ENCODE peak calls at places on chromosome 11, in nine cellular contexts. One of them, this sample, is unnamed.

GRCh38 chr11:31812392-31813241 is 1.5 kb upstream of the PAX6 start:
- DNase-seq in NCI-H1092: no peak
- DNase-seq in RPMI7951: peak
- DNase-seq in coronary artery: no peak
- DNase-seq in nucleus accumbens: no peak
- DNase-seq in astrocyte of the hippocampus: peak
- DNase-seq in effector CD4-positive, alpha-beta T cell: no peak
- DNase-seq in GM04504: no peak
- DNase-seq in glomerular endothelial cell: no peak
- DNase-seq in this sample: peak

GRCh38 chr11:45665206-45665932 is at the start of gene CHST1:
- DNase-seq in NCI-H1092: peak
- DNase-seq in RPMI7951: peak
- DNase-seq in coronary artery: no peak
- DNase-seq in nucleus accumbens: peak
- DNase-seq in astrocyte of the hippocampus: peak
- DNase-seq in effector CD4-positive, alpha-beta T cell: no peak
- DNase-seq in GM04504: no peak
- DNase-seq in glomerular endothelial cell: no peak
- DNase-seq in this sample: peak

GRCh38 chr11:33869511-33870422 is 22.1 kb downstream of the LMO2 start:
- DNase-seq in NCI-H1092: peak
- DNase-seq in RPMI7951: peak
- DNase-seq in coronary artery: no peak
- DNase-seq in nucleus accumbens: no peak
- DNase-seq in astrocyte of the hippocampus: peak
- DNase-seq in effector CD4-positive, alpha-beta T cell: no peak
- DNase-seq in GM04504: no peak
- DNase-seq in glomerular endothelial cell: no peak
- DNase-seq in this sample: peak

GRCh38 chr11:62534779-62535545 is 11.6 kb downstream of the AHNAK start:
- DNase-seq in NCI-H1092: no peak
- DNase-seq in RPMI7951: no peak
- DNase-seq in coronary artery: no peak
- DNase-seq in nucleus accumbens: no peak
- DNase-seq in astrocyte of the hippocampus: no peak
- DNase-seq in effector CD4-positive, alpha-beta T cell: no peak
- DNase-seq in GM04504: no peak
- DNase-seq in glomerular endothelial cell: no peak
- DNase-seq in this sample: no peak

GRCh38 chr11:10091314-10092045 is 202.5 kb downstream of the SBF2 start:
- DNase-seq in NCI-H1092: no peak
- DNase-seq in RPMI7951: no peak
- DNase-seq in coronary artery: no peak
- DNase-seq in nucleus accumbens: no peak
- DNase-seq in astrocyte of the hippocampus: no peak
- DNase-seq in effector CD4-positive, alpha-beta T cell: no peak
- DNase-seq in GM04504: no peak
- DNase-seq in glomerular endothelial cell: no peak
- DNase-seq in this sample: no peak

GRCh38 chr11:134412508-134413333 is 679 bp upstream of the B3GAT1 start:
- DNase-seq in NCI-H1092: peak
- DNase-seq in RPMI7951: no peak
- DNase-seq in coronary artery: no peak
- DNase-seq in nucleus accumbens: peak
- DNase-seq in astrocyte of the hippocampus: peak
- DNase-seq in effector CD4-positive, alpha-beta T cell: no peak
- DNase-seq in GM04504: no peak
- DNase-seq in glomerular endothelial cell: no peak
- DNase-seq in this sample: peak

GRCh38 chr11:33323421-33323820 is 66.2 kb downstream of the HIPK3 start:
- DNase-seq in NCI-H1092: no peak
- DNase-seq in RPMI7951: no peak
- DNase-seq in coronary artery: no peak
- DNase-seq in nucleus accumbens: no peak
- DNase-seq in astrocyte of the hippocampus: no peak
- DNase-seq in effector CD4-positive, alpha-beta T cell: no peak
- DNase-seq in GM04504: no peak
- DNase-seq in glomerular endothelial cell: no peak
- DNase-seq in this sample: no peak

GRCh38 chr11:132640952-132641351 is 891.3 kb downstream of the OPCML start:
- DNase-seq in NCI-H1092: no peak
- DNase-seq in RPMI7951: no peak
- DNase-seq in coronary artery: no peak
- DNase-seq in nucleus accumbens: no peak
- DNase-seq in astrocyte of the hippocampus: no peak
- DNase-seq in effector CD4-positive, alpha-beta T cell: no peak
- DNase-seq in GM04504: no peak
- DNase-seq in glomerular endothelial cell: no peak
- DNase-seq in this sample: no peak

GRCh38 chr11:5197538-5197937 is 2.9 kb downstream of the OR51V1 start:
- DNase-seq in NCI-H1092: no peak
- DNase-seq in RPMI7951: no peak
- DNase-seq in coronary artery: no peak
- DNase-seq in nucleus accumbens: no peak
- DNase-seq in astrocyte of the hippocampus: no peak
- DNase-seq in effector CD4-positive, alpha-beta T cell: no peak
- DNase-seq in GM04504: peak
- DNase-seq in glomerular endothelial cell: no peak
- DNase-seq in this sample: no peak

GRCh38 chr11:62322524-62322923 is 14.7 kb upstream of the ASRGL1 start:
- DNase-seq in NCI-H1092: no peak
- DNase-seq in RPMI7951: no peak
- DNase-seq in coronary artery: no peak
- DNase-seq in nucleus accumbens: no peak
- DNase-seq in astrocyte of the hippocampus: no peak
- DNase-seq in effector CD4-positive, alpha-beta T cell: no peak
- DNase-seq in GM04504: no peak
- DNase-seq in glomerular endothelial cell: no peak
- DNase-seq in this sample: no peak

GRCh38 chr11:117189191-117189940 is 9.8 kb upstream of the TAGLN start:
- DNase-seq in NCI-H1092: no peak
- DNase-seq in RPMI7951: no peak
- DNase-seq in coronary artery: peak
- DNase-seq in nucleus accumbens: no peak
- DNase-seq in astrocyte of the hippocampus: no peak
- DNase-seq in effector CD4-positive, alpha-beta T cell: no peak
- DNase-seq in GM04504: no peak
- DNase-seq in glomerular endothelial cell: no peak
- DNase-seq in this sample: no peak

GRCh38 chr11:34263462-34264186 is 94.2 kb downstream of the ABTB2 start:
- DNase-seq in NCI-H1092: peak
- DNase-seq in RPMI7951: peak
- DNase-seq in coronary artery: no peak
- DNase-seq in nucleus accumbens: no peak
- DNase-seq in astrocyte of the hippocampus: peak
- DNase-seq in effector CD4-positive, alpha-beta T cell: no peak
- DNase-seq in GM04504: no peak
- DNase-seq in glomerular endothelial cell: no peak
- DNase-seq in this sample: peak

GRCh38 chr11:61626580-61627380 is 45.9 kb upstream of the SYT7 start:
- DNase-seq in NCI-H1092: no peak
- DNase-seq in RPMI7951: peak
- DNase-seq in coronary artery: no peak
- DNase-seq in nucleus accumbens: no peak
- DNase-seq in astrocyte of the hippocampus: peak
- DNase-seq in effector CD4-positive, alpha-beta T cell: no peak
- DNase-seq in GM04504: no peak
- DNase-seq in glomerular endothelial cell: no peak
- DNase-seq in this sample: peak

GRCh38 chr11:90343670-90344069 is 120.8 kb upstream of the CHORDC1 start:
- DNase-seq in NCI-H1092: no peak
- DNase-seq in RPMI7951: no peak
- DNase-seq in coronary artery: no peak
- DNase-seq in nucleus accumbens: no peak
- DNase-seq in astrocyte of the hippocampus: no peak
- DNase-seq in effector CD4-positive, alpha-beta T cell: no peak
- DNase-seq in GM04504: no peak
- DNase-seq in glomerular endothelial cell: no peak
- DNase-seq in this sample: no peak

GRCh38 chr11:69018924-69019323 is 5.9 kb upstream of the MRGPRF start:
- DNase-seq in NCI-H1092: no peak
- DNase-seq in RPMI7951: peak
- DNase-seq in coronary artery: no peak
- DNase-seq in nucleus accumbens: no peak
- DNase-seq in astrocyte of the hippocampus: peak
- DNase-seq in effector CD4-positive, alpha-beta T cell: no peak
- DNase-seq in GM04504: peak
- DNase-seq in glomerular endothelial cell: no peak
- DNase-seq in this sample: no peak

GRCh38 chr11:85961930-85962363 is 106.8 kb downstream of the CCDC83 start:
- DNase-seq in NCI-H1092: no peak
- DNase-seq in RPMI7951: peak
- DNase-seq in coronary artery: no peak
- DNase-seq in nucleus accumbens: no peak
- DNase-seq in astrocyte of the hippocampus: peak
- DNase-seq in effector CD4-positive, alpha-beta T cell: no peak
- DNase-seq in GM04504: no peak
- DNase-seq in glomerular endothelial cell: peak
- DNase-seq in this sample: peak

GRCh38 chr11:12235549-12235944 is 125.2 kb downstream of the MICAL2 start:
- DNase-seq in NCI-H1092: no peak
- DNase-seq in RPMI7951: no peak
- DNase-seq in coronary artery: no peak
- DNase-seq in nucleus accumbens: no peak
- DNase-seq in astrocyte of the hippocampus: peak
- DNase-seq in effector CD4-positive, alpha-beta T cell: no peak
- DNase-seq in GM04504: no peak
- DNase-seq in glomerular endothelial cell: no peak
- DNase-seq in this sample: peak

GRCh38 chr11:34732831-34733230 is 111.9 kb downstream of the EHF start:
- DNase-seq in NCI-H1092: peak
- DNase-seq in RPMI7951: no peak
- DNase-seq in coronary artery: no peak
- DNase-seq in nucleus accumbens: no peak
- DNase-seq in astrocyte of the hippocampus: no peak
- DNase-seq in effector CD4-positive, alpha-beta T cell: no peak
- DNase-seq in GM04504: no peak
- DNase-seq in glomerular endothelial cell: no peak
- DNase-seq in this sample: peak

GRCh38 chr11:68335693-68336092 is 23.3 kb downstream of the LRP5 start:
- DNase-seq in NCI-H1092: no peak
- DNase-seq in RPMI7951: no peak
- DNase-seq in coronary artery: no peak
- DNase-seq in nucleus accumbens: no peak
- DNase-seq in astrocyte of the hippocampus: no peak
- DNase-seq in effector CD4-positive, alpha-beta T cell: no peak
- DNase-seq in GM04504: no peak
- DNase-seq in glomerular endothelial cell: no peak
- DNase-seq in this sample: no peak

GRCh38 chr11:115920087-115920461 is 415.9 kb upstream of the CADM1 start:
- DNase-seq in NCI-H1092: no peak
- DNase-seq in RPMI7951: peak
- DNase-seq in coronary artery: no peak
- DNase-seq in nucleus accumbens: no peak
- DNase-seq in astrocyte of the hippocampus: peak
- DNase-seq in effector CD4-positive, alpha-beta T cell: no peak
- DNase-seq in GM04504: no peak
- DNase-seq in glomerular endothelial cell: no peak
- DNase-seq in this sample: no peak

GRCh38 chr11:13850256-13851010 is 112.1 kb upstream of the SPON1 start:
- DNase-seq in NCI-H1092: no peak
- DNase-seq in RPMI7951: peak
- DNase-seq in coronary artery: no peak
- DNase-seq in nucleus accumbens: peak
- DNase-seq in astrocyte of the hippocampus: no peak
- DNase-seq in effector CD4-positive, alpha-beta T cell: no peak
- DNase-seq in GM04504: no peak
- DNase-seq in glomerular endothelial cell: no peak
- DNase-seq in this sample: no peak

GRCh38 chr11:13207665-13208594 is 69.7 kb upstream of the BMAL1 start:
- DNase-seq in NCI-H1092: no peak
- DNase-seq in RPMI7951: peak
- DNase-seq in coronary artery: no peak
- DNase-seq in nucleus accumbens: no peak
- DNase-seq in astrocyte of the hippocampus: peak
- DNase-seq in effector CD4-positive, alpha-beta T cell: no peak
- DNase-seq in GM04504: no peak
- DNase-seq in glomerular endothelial cell: no peak
- DNase-seq in this sample: no peak

GRCh38 chr11:114158886-114159285 is 99.4 kb downstream of the ZBTB16 start:
- DNase-seq in NCI-H1092: no peak
- DNase-seq in RPMI7951: no peak
- DNase-seq in coronary artery: no peak
- DNase-seq in nucleus accumbens: no peak
- DNase-seq in astrocyte of the hippocampus: no peak
- DNase-seq in effector CD4-positive, alpha-beta T cell: no peak
- DNase-seq in GM04504: no peak
- DNase-seq in glomerular endothelial cell: no peak
- DNase-seq in this sample: no peak

GRCh38 chr11:776459-777287 is 614 bp downstream of the GATD1 start:
- DNase-seq in NCI-H1092: no peak
- DNase-seq in RPMI7951: no peak
- DNase-seq in coronary artery: no peak
- DNase-seq in nucleus accumbens: no peak
- DNase-seq in astrocyte of the hippocampus: peak
- DNase-seq in effector CD4-positive, alpha-beta T cell: peak
- DNase-seq in GM04504: no peak
- DNase-seq in glomerular endothelial cell: no peak
- DNase-seq in this sample: peak

GRCh38 chr11:79274636-79275315 is 166.1 kb downstream of the TENM4 start:
- DNase-seq in NCI-H1092: no peak
- DNase-seq in RPMI7951: peak
- DNase-seq in coronary artery: no peak
- DNase-seq in nucleus accumbens: no peak
- DNase-seq in astrocyte of the hippocampus: peak
- DNase-seq in effector CD4-positive, alpha-beta T cell: no peak
- DNase-seq in GM04504: peak
- DNase-seq in glomerular endothelial cell: no peak
- DNase-seq in this sample: no peak

GRCh38 chr11:23976369-23976768 is 520.5 kb upstream of the LUZP2 start:
- DNase-seq in NCI-H1092: no peak
- DNase-seq in RPMI7951: no peak
- DNase-seq in coronary artery: no peak
- DNase-seq in nucleus accumbens: no peak
- DNase-seq in astrocyte of the hippocampus: peak
- DNase-seq in effector CD4-positive, alpha-beta T cell: no peak
- DNase-seq in GM04504: peak
- DNase-seq in glomerular endothelial cell: no peak
- DNase-seq in this sample: no peak

GRCh38 chr11:77590194-77590591 is 440 bp downstream of the AQP11 start:
- DNase-seq in NCI-H1092: peak
- DNase-seq in RPMI7951: peak
- DNase-seq in coronary artery: peak
- DNase-seq in nucleus accumbens: peak
- DNase-seq in astrocyte of the hippocampus: peak
- DNase-seq in effector CD4-positive, alpha-beta T cell: no peak
- DNase-seq in GM04504: no peak
- DNase-seq in glomerular endothelial cell: no peak
- DNase-seq in this sample: peak

GRCh38 chr11:128620306-128621175 is 33.2 kb upstream of the ETS1 start:
- DNase-seq in NCI-H1092: no peak
- DNase-seq in RPMI7951: peak
- DNase-seq in coronary artery: no peak
- DNase-seq in nucleus accumbens: no peak
- DNase-seq in astrocyte of the hippocampus: no peak
- DNase-seq in effector CD4-positive, alpha-beta T cell: no peak
- DNase-seq in GM04504: no peak
- DNase-seq in glomerular endothelial cell: no peak
- DNase-seq in this sample: peak

GRCh38 chr11:118895093-118896039 is 11.7 kb downstream of the CXCR5 start:
- DNase-seq in NCI-H1092: no peak
- DNase-seq in RPMI7951: no peak
- DNase-seq in coronary artery: no peak
- DNase-seq in nucleus accumbens: no peak
- DNase-seq in astrocyte of the hippocampus: no peak
- DNase-seq in effector CD4-positive, alpha-beta T cell: peak
- DNase-seq in GM04504: no peak
- DNase-seq in glomerular endothelial cell: no peak
- DNase-seq in this sample: peak

GRCh38 chr11:121300313-121300971 is 7.9 kb downstream of the SC5D start:
- DNase-seq in NCI-H1092: no peak
- DNase-seq in RPMI7951: no peak
- DNase-seq in coronary artery: no peak
- DNase-seq in nucleus accumbens: no peak
- DNase-seq in astrocyte of the hippocampus: no peak
- DNase-seq in effector CD4-positive, alpha-beta T cell: no peak
- DNase-seq in GM04504: no peak
- DNase-seq in glomerular endothelial cell: no peak
- DNase-seq in this sample: peak

GRCh38 chr11:128604723-128605122 is 17.4 kb upstream of the ETS1 start:
- DNase-seq in NCI-H1092: no peak
- DNase-seq in RPMI7951: no peak
- DNase-seq in coronary artery: no peak
- DNase-seq in nucleus accumbens: no peak
- DNase-seq in astrocyte of the hippocampus: no peak
- DNase-seq in effector CD4-positive, alpha-beta T cell: no peak
- DNase-seq in GM04504: no peak
- DNase-seq in glomerular endothelial cell: peak
- DNase-seq in this sample: no peak